ENCODE peak calls at places on chromosomes 16 and 17, in five cellular contexts. G is tibial nerve, D is fibroblast of lung, Z is neural progenitor cell, M is Panc1. P is an unnamed sample.

GRCh38 chr17:42027961-42028790 is 8.3 kb downstream of the NKIRAS2 start:
- DNase-seq in M (no peak), Z (peak; percentile 71), D (no peak), G (no peak), P (no peak)

GRCh38 chr16:22216191-22216831 is 10.2 kb downstream of the EEF2K start:
- DNase-seq in Z (no peak), M (no peak), D (peak; percentile 53), G (no peak), P (no peak)

GRCh38 chr17:55845385-55845784 is 94.5 kb downstream of the PCTP start:
- DNase-seq in M (no peak), Z (peak; percentile 84), D (peak; percentile 27), G (peak; percentile 52), P (peak; percentile 48)

GRCh38 chr16:11257131-11257938 is 1.3 kb upstream of the SOCS1 start:
- DNase-seq in Z (peak; percentile 85), M (no peak), D (peak; percentile 70), G (peak; percentile 86), P (peak; percentile 86)

GRCh38 chr17:57986841-57987581 is 1.0 kb downstream of the VEZF1 start:
- DNase-seq in D (peak; percentile 89), Z (peak; percentile 78), M (no peak), G (no peak), P (peak; percentile 59)

GRCh38 chr16:65489531-65490023 is 367.7 kb upstream of the CDH11 start:
- DNase-seq in Z (no peak), D (peak; percentile 18), G (no peak), M (no peak), P (no peak)

GRCh38 chr17:4101127-4101798 is 41.6 kb downstream of the ZZEF1 start:
- DNase-seq in D (peak; percentile 23), Z (no peak), M (no peak), G (no peak), P (no peak)

GRCh38 chr16:81216114-81216513 is 22.4 kb upstream of the BCO1 start:
- DNase-seq in Z (no peak), D (no peak), G (no peak), M (no peak), P (peak; percentile 77)

GRCh38 chr17:76147211-76148014 is 6.4 kb upstream of the FOXJ1 start:
- DNase-seq in D (peak; percentile 12), G (no peak), M (no peak), Z (no peak), P (peak; percentile 30)

GRCh38 chr17:77286641-77287431 is 146.1 kb downstream of the SEC14L1 start:
- DNase-seq in Z (no peak), M (no peak), D (peak; percentile 76), G (no peak), P (peak; percentile 85)

GRCh38 chr17:42937712-42938596 is 26.3 kb downstream of the AARSD1 start:
- DNase-seq in M (no peak), D (peak; percentile 46), Z (peak; percentile 82), G (peak; percentile 28), P (no peak)

GRCh38 chr16:78816499-78817441 is 717.3 kb downstream of the WWOX start:
- DNase-seq in D (no peak), Z (no peak), G (peak; percentile 60), M (no peak), P (no peak)

GRCh38 chr17:4742629-4743028 is 2.9 kb upstream of the CXCL16 start:
- DNase-seq in Z (no peak), D (no peak), M (no peak), G (no peak), P (no peak)

GRCh38 chr17:45317113-45317820 is 447 bp upstream of the MAP3K14 start:
- DNase-seq in G (peak; percentile 99), Z (peak; percentile 100), M (peak; percentile 97), D (peak; percentile 100), P (peak; percentile 100)

GRCh38 chr17:68533887-68534700 is 21.9 kb downstream of the PRKAR1A start:
- DNase-seq in D (peak; percentile 47), Z (no peak), M (no peak), G (no peak), P (no peak)

GRCh38 chr17:64218066-64218465 is 45.0 kb downstream of the TEX2 start:
- DNase-seq in M (no peak), Z (no peak), D (no peak), G (no peak), P (no peak)

GRCh38 chr17:75524971-75525805 is at the start of gene LLGL2:
- DNase-seq in D (peak; percentile 42), Z (peak; percentile 95), M (no peak), G (no peak), P (peak; percentile 96)

GRCh38 chr16:1950047-1950446 is 4.4 kb downstream of the RPL3L start:
- DNase-seq in Z (no peak), D (no peak), M (no peak), G (no peak), P (no peak)

GRCh38 chr17:80381416-80381923 is 33.5 kb upstream of the ENDOV start:
- DNase-seq in D (no peak), G (no peak), M (no peak), Z (no peak), P (no peak)

GRCh38 chr17:35725917-35726608 is 5.4 kb upstream of the RASL10B start:
- DNase-seq in Z (no peak), G (no peak), D (no peak), M (no peak), P (no peak)

GRCh38 chr17:55577011-55577586 is 65.8 kb upstream of the SMIM36 start:
- DNase-seq in Z (no peak), D (peak; percentile 84), M (no peak), G (peak; percentile 68), P (peak; percentile 81)

GRCh38 chr17:31510273-31511175 is 119.0 kb downstream of the RAB11FIP4 start:
- DNase-seq in M (no peak), D (peak; percentile 17), Z (no peak), G (no peak), P (no peak)

GRCh38 chr16:13982446-13982845 is 62.5 kb downstream of the ERCC4 start:
- DNase-seq in G (no peak), Z (no peak), D (peak; percentile 85), M (no peak), P (no peak)

GRCh38 chr17:62816282-62816839 is 8.2 kb upstream of the MARCHF10 start:
- DNase-seq in D (peak; percentile 28), Z (no peak), M (no peak), G (no peak), P (no peak)

GRCh38 chr17:52744179-52744578 is 585.7 kb upstream of the CA10 start:
- DNase-seq in Z (no peak), D (no peak), G (no peak), M (no peak), P (no peak)

GRCh38 chr17:52737071-52737470 is 578.6 kb upstream of the CA10 start:
- DNase-seq in D (no peak), M (no peak), Z (no peak), G (no peak), P (no peak)

GRCh38 chr17:52740006-52740405 is 581.5 kb upstream of the CA10 start:
- DNase-seq in D (no peak), G (no peak), M (no peak), Z (no peak), P (no peak)
- H3K4me3 ChIP-seq in D (no peak overlapping the region), G (no peak overlapping the region), M (no peak overlapping the region), Z (no peak overlapping the region), P (no peak overlapping the region)

DNA sequence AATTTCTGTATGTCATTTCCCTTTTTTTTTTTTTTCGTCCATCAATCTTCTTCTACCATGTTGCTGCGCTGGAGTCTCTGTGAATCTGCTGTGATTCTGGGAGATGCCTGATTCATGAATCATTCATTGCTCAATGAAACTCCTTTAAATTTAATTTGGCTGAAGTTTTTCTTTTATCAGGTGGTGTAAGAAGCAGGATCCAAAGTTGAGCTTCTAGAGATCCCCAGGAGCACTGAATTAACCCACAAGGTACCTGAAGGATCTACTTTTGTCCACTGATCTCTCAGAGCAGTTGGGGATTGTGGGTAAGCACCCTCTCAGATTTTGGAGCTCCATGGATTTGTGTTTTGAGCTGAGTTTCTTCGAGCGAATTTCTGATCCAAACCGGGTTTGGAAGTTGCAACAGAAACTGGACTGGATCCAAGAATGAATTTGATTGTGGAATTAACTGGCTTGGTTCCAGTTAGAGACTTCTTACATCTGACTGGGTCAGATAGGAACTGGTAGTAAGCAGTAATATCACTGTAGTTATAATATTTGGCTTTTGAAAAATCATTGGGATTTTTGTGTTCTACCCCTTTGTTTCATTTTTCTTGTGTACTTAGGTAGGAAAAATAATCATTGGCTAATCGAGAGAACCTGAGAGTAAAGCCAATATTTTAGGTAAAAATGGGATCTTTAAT is 447.8 kb upstream of the TOM1L1 start:
- DNase-seq in Z (no peak), M (no peak), D (no peak), G (no peak), P (no peak)
- H3K9me3 ChIP-seq in Z (peaks cover 30% of the 10 kb centered on the region), M (peaks cover 18% of the 10 kb centered on the region), D (no peaks in the 10 kb centered on the region), G (no peaks in the 10 kb centered on the region), P (no peaks in the 10 kb centered on the region)

DNA sequence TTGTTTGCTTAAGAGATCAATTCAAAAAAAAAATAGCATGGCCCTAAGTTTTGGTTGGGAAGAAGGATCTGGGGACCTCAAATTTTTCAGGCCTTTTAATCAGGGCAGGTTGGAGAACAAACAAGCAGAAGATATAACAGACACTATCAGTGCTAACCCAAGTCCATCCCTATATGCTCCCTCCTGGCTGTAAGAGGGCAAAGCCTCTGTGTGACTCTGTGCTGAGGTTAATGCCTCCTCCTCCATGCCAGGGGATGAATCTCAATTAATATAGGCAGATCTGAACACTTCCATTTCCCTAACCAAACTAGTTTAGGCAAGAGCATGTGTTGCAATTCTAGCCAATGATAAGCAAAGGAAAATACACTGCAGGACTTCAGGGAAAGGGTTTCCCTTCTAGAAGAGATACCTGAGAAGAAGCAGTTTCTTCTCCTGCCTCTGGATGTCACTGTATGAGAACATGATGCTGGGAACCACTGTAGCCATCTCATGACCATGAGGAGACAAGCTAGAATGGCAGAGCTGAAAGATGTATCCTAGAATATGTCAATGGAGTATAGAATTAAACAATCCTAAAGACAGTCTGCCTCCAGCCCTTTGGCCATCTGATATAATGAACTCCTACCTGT is 76.0 kb downstream of the CHD9NB start:
- DNase-seq in Z (peak; percentile 30), G (peak; percentile 6), M (no peak), D (peak; percentile 10), P (no peak)
- TF ChIP-seq CTCF in Z (peak; percentile 41), G (peak; percentile 34), M (peak; percentile 32), D (peak; percentile 38), P (peak; percentile 15)

DNA sequence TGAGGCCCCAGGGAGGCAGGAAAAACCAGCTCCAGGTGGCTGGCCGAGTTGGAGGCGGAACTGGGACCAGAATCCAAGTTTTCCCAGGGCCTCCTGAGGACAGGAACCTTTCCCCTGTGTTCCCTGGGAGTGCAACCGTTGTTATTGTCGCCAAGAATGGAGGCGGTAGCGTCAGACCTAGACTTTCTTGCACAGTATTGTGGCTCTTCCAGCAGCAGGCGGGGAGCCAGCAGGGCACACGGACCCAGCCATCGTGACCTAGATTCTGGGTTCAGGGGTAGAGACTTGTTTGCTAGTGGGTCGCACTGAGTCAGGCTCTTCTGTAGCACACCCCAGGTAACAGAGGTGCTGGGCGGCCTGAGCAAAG is 667 bp upstream of the KIF19 start:
- DNase-seq in G (no peak), D (no peak), M (no peak), Z (no peak), P (no peak)
- H3K4me3 ChIP-seq in G (peak overlapping the region; percentile 36), D (no peak overlapping the region), M (no peak overlapping the region), Z (peak overlapping the region; percentile 60), P (no peak overlapping the region)

P was measured in left lung.